ENCODE peak calls at places on chromosomes 4 and X, in nine cellular contexts. N is OCI-LY7, Q is GM12878, L is pancreas, J is psoas muscle, Z is colonic mucosa, W is body of pancreas, M is thyroid gland, B is heart left ventricle. G is an unnamed sample.

GRCh38 chr4:120843840-120844527 is 78.5 kb downstream of the PRDM5 start:
- DNase-seq in Q (no peak), N (peak), B (no peak), J (no peak), L (peak), W (peak), Z (peak), M (peak), G (no peak)

GRCh38 chr4:108426493-108426892 is 193.9 kb upstream of the RPL34 start:
- DNase-seq in W (no peak), M (no peak), J (no peak), L (no peak), N (no peak), B (no peak), Z (no peak), Q (no peak), G (no peak)

GRCh38 chr4:112361181-112361791 is 64.1 kb downstream of the ALPK1 start:
- DNase-seq in B (no peak), W (no peak), L (no peak), J (no peak), N (peak), Z (no peak), M (no peak), Q (peak), G (no peak)

GRCh38 chr4:101471201-101471600 is 123.9 kb upstream of the PPP3CA start:
- DNase-seq in N (no peak), L (no peak), Q (no peak), B (no peak), J (no peak), W (no peak), Z (no peak), M (no peak), G (no peak)

GRCh38 chr4:80619070-80619674 is 283.6 kb downstream of the CFAP299 start:
- DNase-seq in Q (no peak), B (no peak), M (no peak), L (no peak), Z (no peak), W (no peak), N (peak), J (no peak), G (peak)

GRCh38 chr4:1799997-1800375 is 6.9 kb downstream of the FGFR3 start:
- DNase-seq in Q (no peak), W (no peak), B (no peak), Z (no peak), J (no peak), N (no peak), M (no peak), L (no peak), G (no peak)

GRCh38 chrX:53095796-53096195 is 1.9 kb downstream of the KANTR start:
- DNase-seq in B (no peak), W (no peak), Z (no peak), M (no peak), N (no peak), J (no peak), Q (no peak), L (no peak), G (no peak)

GRCh38 chr4:20984011-20984836 is 284.0 kb downstream of the PACRGL start:
- DNase-seq in M (peak), Q (no peak), Z (no peak), B (no peak), N (no peak), J (peak), L (no peak), W (no peak), G (no peak)

GRCh38 chr4:145623831-145624230 is 4.6 kb downstream of the MMAA start:
- DNase-seq in W (no peak), N (no peak), L (no peak), B (no peak), J (no peak), Q (no peak), Z (no peak), M (no peak), G (no peak)

GRCh38 chrX:96372313-96373046 is 312.2 kb upstream of the DIAPH2 start:
- DNase-seq in M (peak), W (peak), J (no peak), B (no peak), Q (no peak), N (peak), L (no peak), Z (no peak), G (peak)
- TF ChIP-seq CTCF in M (no peak), W (peak), J (peak), B (peak), Q (peak), N (peak), L (peak), Z (peak), G (no peak)

DNA sequence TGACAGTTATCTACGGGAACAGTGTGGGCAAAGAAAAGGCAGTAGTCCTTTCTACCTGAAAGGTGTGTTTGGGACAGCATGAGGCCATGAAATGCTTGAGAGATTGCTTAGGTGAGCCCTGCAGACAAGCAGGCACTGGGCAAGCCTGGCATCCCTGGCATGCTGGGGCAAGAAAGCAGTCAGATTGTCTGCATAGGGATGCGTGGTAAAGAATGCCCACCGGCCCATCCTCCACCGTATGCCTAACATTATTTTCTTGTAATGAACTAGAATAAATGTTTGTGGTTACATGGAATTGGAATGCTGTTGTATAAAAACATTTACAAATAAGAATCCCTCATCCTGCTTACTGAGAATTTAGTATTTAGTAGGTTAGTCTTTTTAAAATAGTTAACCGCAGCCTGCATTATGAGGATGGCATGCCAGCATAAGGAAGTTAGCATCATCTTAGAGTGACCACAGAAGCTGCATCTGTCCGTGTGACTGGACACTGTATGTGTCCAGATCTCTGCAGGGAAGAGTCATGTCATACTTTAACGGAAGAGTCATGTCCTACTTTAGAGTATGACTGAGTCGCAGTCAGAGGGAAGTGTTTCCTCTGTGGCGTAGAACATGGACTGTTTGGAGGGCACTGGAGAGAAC is 18.9 kb downstream of the ZBTB49 start:
- DNase-seq in Z (no peak), L (no peak), N (no peak), J (no peak), Q (no peak), M (no peak), W (no peak), B (no peak), G (peak)
- H3K27ac ChIP-seq in Z (no peak), L (no peak), N (no peak), J (peak), Q (no peak), M (no peak), W (no peak), B (no peak), G (peak)

GRCh38 chr4:16591867-16592266 is 306.6 kb downstream of the LDB2 start:
- DNase-seq in B (peak), N (no peak), Q (no peak), W (peak), Z (no peak), J (no peak), M (no peak), L (no peak), G (no peak)
- TF ChIP-seq CTCF in B (no peak), N (no peak), Q (no peak), W (no peak), Z (no peak), J (no peak), M (no peak), L (no peak), G (no peak)

DNA sequence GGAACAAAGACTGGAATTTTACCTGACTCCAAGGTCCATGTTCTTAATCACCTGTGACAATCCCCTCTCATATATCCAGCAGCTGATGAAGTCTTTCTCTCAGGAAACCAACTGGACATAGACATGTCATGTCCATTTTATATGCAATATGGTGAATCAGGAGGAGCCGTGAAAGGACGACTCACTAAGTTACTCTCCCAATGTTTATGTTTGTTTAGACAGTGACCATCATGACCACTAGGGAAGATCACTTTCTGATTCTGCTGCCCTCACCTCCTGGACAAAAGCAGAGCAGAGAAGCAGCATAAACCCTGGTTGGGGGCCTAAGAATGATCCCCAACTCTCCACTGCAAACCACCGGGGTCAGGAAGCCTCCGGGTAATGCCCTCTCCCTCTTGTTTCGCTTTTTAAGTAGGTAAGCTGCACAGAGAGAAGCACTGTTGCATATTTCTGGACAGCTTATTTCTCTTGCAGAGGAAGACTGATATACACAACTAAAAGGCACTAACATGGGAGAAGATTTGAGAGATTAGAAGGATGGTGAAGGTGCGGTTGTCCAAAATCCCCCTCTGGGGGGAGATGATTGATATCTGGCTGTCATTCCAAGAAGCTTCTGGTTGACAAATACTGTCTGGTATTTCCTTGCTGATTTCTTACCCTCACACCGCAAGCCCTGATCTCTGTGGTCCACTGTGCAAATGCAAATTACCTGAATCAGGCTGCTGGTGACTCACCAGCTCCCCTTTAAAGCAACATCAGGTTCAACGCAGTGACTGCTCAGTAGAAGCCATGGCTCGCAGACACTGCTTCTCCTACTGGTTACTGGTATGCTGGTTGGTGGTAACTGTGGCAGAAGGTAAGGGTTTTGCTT is at the start of gene ODAPH:
- DNase-seq in N (no peak), M (no peak), Z (no peak), W (no peak), J (no peak), B (no peak), L (no peak), Q (peak), G (peak)
- H3K27ac ChIP-seq in N (no peak), M (no peak), Z (no peak), W (no peak), J (no peak), B (no peak), L (no peak), Q (no peak), G (no peak)

DNA sequence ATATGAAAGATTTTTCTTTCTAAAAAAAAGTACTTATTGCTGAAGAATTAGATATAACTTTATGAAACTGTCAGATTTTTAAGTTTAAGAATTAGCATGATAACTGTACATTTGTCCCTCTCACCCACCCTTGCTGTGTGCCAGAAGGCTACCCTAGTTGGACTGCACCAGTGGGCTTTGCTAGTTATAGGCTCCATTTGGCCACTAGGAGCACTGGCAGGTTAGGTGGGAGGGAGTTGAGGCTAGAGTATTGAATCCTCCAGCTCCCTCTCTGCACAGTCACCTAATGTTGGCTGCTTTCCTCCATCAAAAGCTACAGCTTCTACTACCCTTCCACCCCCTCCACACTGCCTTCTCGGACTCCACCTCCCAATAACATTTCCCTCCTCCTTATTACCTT is 84.2 kb downstream of the TASL start:
- DNase-seq in L (no peak), Z (no peak), Q (no peak), B (no peak), N (no peak), J (no peak), W (no peak), M (no peak), G (no peak)
- TF ChIP-seq CTCF in L (no peak), Z (no peak), Q (no peak), B (no peak), N (no peak), J (no peak), W (no peak), M (no peak), G (no peak)

GRCh38 chr4:78938474-78938867 is 767 bp downstream of the PAQR3 start:
- DNase-seq in B (no peak), Z (no peak), M (no peak), L (no peak), Q (no peak), N (no peak), W (no peak), J (no peak), G (no peak)
- H3K27ac ChIP-seq in B (no peak), Z (no peak), M (peak), L (no peak), Q (no peak), N (no peak), W (peak), J (no peak), G (peak)

GRCh38 chr4:171432536-171432935 is 380.7 kb upstream of the GALNTL6 start:
- DNase-seq in Z (no peak), W (no peak), J (no peak), Q (no peak), L (no peak), M (no peak), B (no peak), N (no peak), G (no peak)

GRCh38 chr4:171430495-171430894 is 382.7 kb upstream of the GALNTL6 start:
- DNase-seq in L (no peak), W (no peak), J (no peak), Z (no peak), Q (no peak), B (no peak), M (no peak), N (no peak), G (no peak)

DNA sequence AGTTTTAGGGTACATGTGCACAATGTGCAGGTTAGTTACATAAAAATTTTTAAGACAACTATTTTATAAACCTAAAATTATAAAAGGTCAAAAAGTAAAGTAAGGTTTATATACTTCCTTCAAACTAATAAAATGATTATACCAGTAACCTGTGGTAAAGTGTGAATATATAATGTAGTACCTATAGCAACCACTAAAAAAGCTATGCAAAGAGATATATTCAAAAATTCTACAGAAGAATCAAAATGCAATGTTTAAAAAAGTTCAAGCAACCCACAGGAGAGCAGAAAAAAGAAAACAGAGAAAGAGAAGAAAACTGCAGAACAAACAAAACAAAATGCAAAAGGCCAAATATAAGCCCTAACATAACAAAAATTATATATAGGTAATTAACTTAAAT is 379.5 kb upstream of the GALNTL6 start:
- DNase-seq in Z (no peak), L (no peak), W (no peak), M (no peak), Q (no peak), N (no peak), B (no peak), J (no peak), G (no peak)
- TF ChIP-seq CTCF in Z (no peak), L (no peak), W (no peak), M (no peak), Q (no peak), N (no peak), B (peak), J (no peak), G (no peak)

GRCh38 chrX:80808854-80809493 is 703 bp downstream of the BRWD3 start:
- DNase-seq in J (no peak), N (peak), M (peak), Z (peak), Q (no peak), B (peak), L (peak), W (peak), G (peak)
- H3K27ac ChIP-seq in J (peak), N (peak), M (peak), Z (peak), Q (peak), B (peak), L (peak), W (peak), G (peak)